ENCODE peak calls at places on chromosome 6, in four cellular contexts. P is GM23248, R is SK-N-SH, Z is mesenchymal stem cell. C is an unnamed sample.

GRCh38 chr6:122696079-122696478 is 83.4 kb upstream of the FABP7 start:
- DNase-seq in Z (peak; percentile 84), R (no peak), P (peak; percentile 65), C (peak; percentile 97)

GRCh38 chr6:149317656-149318571 is at the start of gene TAB2:
- DNase-seq in Z (peak; percentile 55), P (peak; percentile 72), R (peak; percentile 73), C (no peak)

GRCh38 chr6:154683756-154684523 is 49.3 kb upstream of the SCAF8 start:
- DNase-seq in P (peak; percentile 70), R (no peak), Z (peak; percentile 48), C (peak; percentile 34)

GRCh38 chr6:18053555-18054445 is 66.4 kb upstream of the KIF13A start:
- DNase-seq in Z (no peak), P (peak; percentile 41), R (no peak), C (no peak)

GRCh38 chr6:33277663-33278391 is 904 bp downstream of the B3GALT4 start:
- DNase-seq in Z (no peak), P (peak; percentile 19), R (peak; percentile 69), C (peak; percentile 7)

GRCh38 chr6:113599444-113599843 is 257.7 kb upstream of the MARCKS start:
- DNase-seq in P (no peak), R (no peak), Z (peak; percentile 84), C (peak; percentile 26)

GRCh38 chr6:137904822-137905617 is 38.0 kb downstream of the TNFAIP3 start:
- DNase-seq in P (peak; percentile 88), Z (no peak), R (no peak), C (no peak)

GRCh38 chr6:6881438-6882267 is 226.1 kb upstream of the RREB1 start:
- DNase-seq in Z (peak; percentile 42), R (no peak), P (no peak), C (peak; percentile 41)

GRCh38 chr6:125363010-125363359 is 61.2 kb upstream of the HDDC2 start:
- DNase-seq in Z (peak; percentile 80), P (peak; percentile 58), R (peak; percentile 5), C (peak; percentile 20)

GRCh38 chr6:159414711-159415110 is 245.5 kb downstream of the FNDC1 start:
- DNase-seq in P (no peak), R (no peak), Z (no peak), C (no peak)

GRCh38 chr6:118288355-118289124 is 259.6 kb upstream of the PLN start:
- DNase-seq in R (no peak), Z (no peak), P (peak; percentile 46), C (peak; percentile 58)

GRCh38 chr6:31792741-31793140 is 2.8 kb downstream of the VARS1 start:
- DNase-seq in P (peak; percentile 36), Z (peak; percentile 59), R (no peak), C (no peak)

GRCh38 chr6:166106076-166106686 is 61.5 kb downstream of the TBXT start:
- DNase-seq in P (peak; percentile 75), Z (peak; percentile 69), R (peak; percentile 62), C (peak; percentile 71)

GRCh38 chr6:151437401-151437800 is 14.5 kb downstream of the RMND1 start:
- DNase-seq in R (no peak), P (peak; percentile 51), Z (peak; percentile 25), C (peak; percentile 38)

GRCh38 chr6:111173946-111174345 is 86.6 kb downstream of the SLC16A10 start:
- DNase-seq in R (no peak), P (no peak), Z (no peak), C (no peak)

GRCh38 chr6:169617562-169617961 is 84.3 kb downstream of the WDR27 start:
- DNase-seq in Z (no peak), R (no peak), P (no peak), C (no peak)

GRCh38 chr6:1364791-1365190 is 24.6 kb upstream of the FOXF2 start:
- DNase-seq in R (no peak), P (peak; percentile 44), Z (no peak), C (no peak)

GRCh38 chr6:3359973-3360726 is 96.7 kb downstream of the SLC22A23 start:
- DNase-seq in P (no peak), Z (no peak), R (no peak), C (no peak)

GRCh38 chr6:3360727-3361045 is 96.2 kb downstream of the SLC22A23 start:
- DNase-seq in Z (no peak), P (no peak), R (no peak), C (no peak)

GRCh38 chr6:3359091-3359752 is 97.6 kb downstream of the SLC22A23 start:
- DNase-seq in P (peak; percentile 78), Z (no peak), R (no peak), C (no peak)

GRCh38 chr6:3363296-3364025 is 93.4 kb downstream of the SLC22A23 start:
- DNase-seq in Z (no peak), P (no peak), R (no peak), C (no peak)

GRCh38 chr6:3361312-3362037 is 95.4 kb downstream of the SLC22A23 start:
- DNase-seq in P (no peak), R (no peak), Z (no peak), C (no peak)
- H3K4me2 ChIP-seq in P (no peak overlapping the region), R (no peak overlapping the region), Z (no peak overlapping the region), C (no peak overlapping the region)

DNA sequence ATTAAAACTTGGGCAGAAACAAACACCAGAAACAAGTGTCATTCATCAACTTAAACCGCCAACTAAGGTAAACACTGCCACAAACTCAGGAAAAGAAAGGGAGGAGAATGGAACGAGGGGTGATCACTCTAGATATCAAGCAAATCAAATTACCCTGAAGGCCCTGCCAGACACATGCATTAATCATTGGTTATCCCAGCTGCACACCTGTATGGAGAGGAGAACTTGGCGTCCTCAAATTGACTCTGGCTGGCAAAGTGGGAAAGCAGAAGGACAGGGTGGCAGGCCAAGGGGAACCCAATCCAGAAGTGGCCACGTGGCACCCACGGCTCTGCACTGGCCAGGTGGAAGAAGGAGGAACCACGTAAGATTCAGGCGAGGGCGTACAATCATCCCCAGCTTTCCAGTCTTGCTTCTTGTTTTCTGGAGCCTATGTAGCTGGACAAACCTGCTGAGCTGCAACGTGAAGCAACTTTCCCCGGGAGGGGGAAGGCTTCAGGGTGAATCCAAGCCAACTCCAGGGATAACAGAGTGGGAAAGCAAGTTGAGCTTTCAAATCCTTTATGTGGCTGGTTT is 156.2 kb upstream of the JARID2 start:
- DNase-seq in P (no peak), R (no peak), Z (no peak), C (no peak)
- H3K4me3 ChIP-seq in P (no peak overlapping the region), R (no peak overlapping the region), Z (no peak overlapping the region), C (no peak overlapping the region)

GRCh38 chr6:63573140-63573898 is 1.0 kb downstream of the LOC128125822 start:
- DNase-seq in R (peak; percentile 70), P (peak; percentile 86), Z (peak; percentile 75), C (peak; percentile 70)
- H2AFZ ChIP-seq in R (peak overlapping the region; percentile 48), P (peak overlapping the region; percentile 23), Z (peak overlapping the region; percentile 49), C (no peak overlapping the region)

DNA sequence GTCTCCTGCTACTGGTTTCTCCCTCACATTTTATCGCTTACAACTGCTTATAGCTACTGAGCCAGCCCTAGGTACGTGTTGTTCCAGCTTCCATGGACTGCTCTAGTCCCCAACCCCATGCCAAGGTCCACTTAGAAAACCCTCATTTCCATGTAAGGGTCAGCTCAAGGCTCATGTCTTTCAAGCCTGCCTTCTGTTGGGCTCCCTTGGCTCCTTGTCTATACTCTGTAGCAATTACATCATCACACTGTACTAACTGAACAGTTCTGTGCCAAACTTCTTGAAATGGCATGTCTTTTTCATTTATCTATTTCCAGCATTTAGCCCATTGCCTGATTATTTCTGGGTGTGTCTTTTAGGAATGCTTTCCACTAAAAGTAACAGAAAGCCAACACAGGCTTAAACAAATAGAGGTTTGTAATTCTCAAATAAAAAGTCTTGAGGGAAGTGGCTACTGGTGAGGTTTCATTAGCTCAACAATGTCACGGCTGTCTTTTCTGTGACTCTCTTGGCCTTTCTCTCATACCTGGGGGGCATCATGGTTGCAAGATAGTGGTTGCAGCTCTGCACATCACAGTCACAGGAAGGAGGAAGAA is 317.6 kb downstream of the TPBG start:
- DNase-seq in R (no peak), Z (no peak), P (peak; percentile 3), C (no peak)
- H3K4me2 ChIP-seq in R (no peak overlapping the region), Z (no peak overlapping the region), P (no peak overlapping the region), C (no peak overlapping the region)

DNA sequence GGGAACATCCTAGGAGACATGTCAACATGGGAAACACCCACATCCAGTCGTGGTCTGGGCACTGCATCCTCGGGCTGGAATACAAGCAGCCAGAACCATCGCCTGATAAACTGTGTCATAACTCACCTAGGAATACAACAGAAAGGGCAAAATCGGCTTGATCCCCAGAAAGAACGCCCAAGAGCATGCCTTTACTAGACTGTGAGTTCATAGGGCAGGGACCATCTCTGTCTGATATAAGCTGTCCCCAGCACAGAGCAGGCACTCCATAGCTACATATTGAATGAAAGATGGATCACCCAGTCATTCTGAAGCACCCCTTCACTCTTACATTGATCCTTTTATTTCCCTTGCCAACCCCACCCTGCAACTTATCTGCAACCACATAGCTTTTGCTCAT is 23.8 kb downstream of the RIPOR2 start:
- DNase-seq in R (no peak), Z (no peak), P (no peak), C (no peak)
- H3K4me3 ChIP-seq in R (no peak overlapping the region), Z (no peak overlapping the region), P (peak overlapping the region; percentile 78), C (no peak overlapping the region)